ENCODE peak calls at places on chromosomes 3 and 15, in seven cellular contexts. M is A673, Q is aorta, F is adipocyte, S is WERI-Rb-1, L is psoas muscle, Z is left ventricle myocardium inferior. G is an unnamed sample.

GRCh38 chr15:99632521-99632920 is 66.7 kb downstream of the MEF2A start:
- DNase-seq in Q (no peak), L (no peak), S (no peak), F (no peak), M (no peak), Z (no peak), G (no peak)

GRCh38 chr3:121737644-121738043 is 11.9 kb downstream of the GOLGB1 start:
- DNase-seq in F (no peak), Z (no peak), L (no peak), Q (no peak), M (no peak), S (no peak), G (no peak)

GRCh38 chr15:78437107-78437761 is 782 bp upstream of the IREB2 start:
- DNase-seq in S (no peak), L (no peak), Z (no peak), Q (no peak), F (no peak), M (no peak), G (peak; percentile 63)

GRCh38 chr3:26484140-26484539 is 138.4 kb upstream of the LRRC3B start:
- DNase-seq in S (peak; percentile 37), Z (no peak), L (no peak), Q (no peak), M (peak; percentile 43), F (no peak), G (peak; percentile 23)

GRCh38 chr15:42444415-42445063 is 46.4 kb downstream of the ZNF106 start:
- DNase-seq in F (no peak), S (no peak), Q (no peak), Z (no peak), L (no peak), M (peak; percentile 34), G (no peak)

GRCh38 chr3:165613019-165613418 is 224.2 kb downstream of the BCHE start:
- DNase-seq in M (no peak), Q (no peak), S (no peak), F (no peak), Z (no peak), L (no peak), G (no peak)

GRCh38 chr3:143267984-143268383 is 148.4 kb downstream of the CHST2 start:
- DNase-seq in L (no peak), F (peak; percentile 44), M (no peak), Q (no peak), S (no peak), Z (no peak), G (no peak)

GRCh38 chr15:50148362-50148963 is 29.4 kb upstream of the ATP8B4 start:
- DNase-seq in M (peak; percentile 92), Z (no peak), S (peak; percentile 85), Q (no peak), L (no peak), F (peak; percentile 52), G (peak; percentile 35)

GRCh38 chr3:9397331-9397910 is at the start of gene SETD5:
- DNase-seq in S (peak; percentile 98), Z (peak; percentile 99), M (peak; percentile 98), Q (peak; percentile 99), F (peak; percentile 99), L (peak; percentile 100), G (peak; percentile 96)

GRCh38 chr3:152635354-152635753 is 199.6 kb upstream of the P2RY1 start:
- DNase-seq in L (no peak), F (no peak), S (no peak), Z (no peak), Q (no peak), M (no peak), G (no peak)

GRCh38 chr3:97821413-97821809 is 400 bp upstream of the CRYBG3 start:
- DNase-seq in L (peak; percentile 65), F (peak; percentile 72), Q (peak; percentile 81), M (no peak), Z (peak; percentile 38), S (peak; percentile 63), G (peak; percentile 40)

GRCh38 chr3:189204467-189204866 is 32.7 kb downstream of the TPRG1 start:
- DNase-seq in Q (no peak), S (no peak), L (no peak), F (peak; percentile 29), M (peak; percentile 6), Z (no peak), G (no peak)

GRCh38 chr3:187212705-187213104 is 15.4 kb downstream of the RTP1 start:
- DNase-seq in M (no peak), S (no peak), Z (peak; percentile 33), Q (no peak), L (no peak), F (no peak), G (no peak)

GRCh38 chr3:152193673-152194267 is 75.0 kb upstream of the MBNL1 start:
- DNase-seq in L (peak; percentile 19), M (no peak), F (no peak), Q (no peak), Z (no peak), S (no peak), G (no peak)

GRCh38 chr3:120393252-120393651 is 44.1 kb upstream of the LRRC58 start:
- DNase-seq in L (no peak), M (no peak), Z (no peak), Q (no peak), S (no peak), F (no peak), G (no peak)

GRCh38 chr3:129558772-129559564 is 16.0 kb downstream of the H1-8 start:
- DNase-seq in S (peak; percentile 80), Z (no peak), L (peak; percentile 61), F (peak; percentile 63), M (no peak), Q (no peak), G (no peak)

GRCh38 chr3:160016972-160017371 is 28.3 kb downstream of the IL12A start:
- DNase-seq in M (no peak), Z (no peak), S (no peak), F (peak; percentile 17), Q (no peak), L (no peak), G (no peak)

GRCh38 chr15:100651253-100651652 is 48.9 kb downstream of the ASB7 start:
- DNase-seq in F (no peak), Q (no peak), M (peak; percentile 40), S (no peak), Z (no peak), L (no peak), G (no peak)

GRCh38 chr15:80635953-80636352 is 59.2 kb upstream of the ABHD17C start:
- DNase-seq in L (no peak), F (no peak), S (no peak), Q (no peak), M (no peak), Z (peak; percentile 30), G (no peak)

GRCh38 chr15:100713163-100713867 is 110.9 kb downstream of the ASB7 start:
- DNase-seq in Q (peak; percentile 51), L (no peak), Z (no peak), S (no peak), M (no peak), F (peak; percentile 23), G (peak; percentile 65)

GRCh38 chr3:49132437-49133225 is at the start of gene LAMB2:
- DNase-seq in Q (peak; percentile 93), F (peak; percentile 95), L (peak; percentile 83), M (peak; percentile 42), S (peak; percentile 80), Z (peak; percentile 84), G (peak; percentile 94)

GRCh38 chr3:45760878-45761711 is 35.2 kb downstream of the SLC6A20 start:
- DNase-seq in L (peak; percentile 80), Z (no peak), M (peak; percentile 23), F (peak; percentile 73), S (peak; percentile 65), Q (no peak), G (peak; percentile 89)

GRCh38 chr3:149342413-149343340 is 9.2 kb upstream of the TM4SF18 start:
- DNase-seq in Z (no peak), M (peak; percentile 43), F (peak; percentile 33), S (no peak), L (no peak), Q (no peak), G (no peak)

DNA sequence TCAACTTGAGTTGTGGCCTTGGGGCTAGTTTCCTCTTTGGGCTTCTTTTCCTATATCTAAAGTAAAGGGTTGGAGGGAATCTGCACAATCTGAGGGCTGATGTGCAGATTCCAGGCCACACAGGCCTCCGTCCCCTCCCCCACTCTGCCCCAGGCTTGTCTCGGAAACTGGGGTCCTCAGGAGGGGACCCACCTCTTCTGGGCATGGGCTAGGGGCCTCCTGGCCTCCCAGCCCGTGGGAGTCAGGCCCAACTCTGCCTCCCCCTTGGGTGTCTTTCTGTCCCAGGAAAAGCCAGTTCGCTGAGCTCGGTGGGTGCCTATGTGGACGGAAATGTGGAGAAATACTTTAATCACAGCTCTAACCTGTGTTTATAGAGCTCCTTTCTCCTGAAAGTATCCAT is 4.8 kb downstream of the SMAD6 start:
- DNase-seq in L (no peak), Z (no peak), Q (no peak), M (no peak), S (no peak), F (no peak), G (no peak)
- H3K36me3 ChIP-seq in L (no peaks in the 10 kb centered on the region), Z (no peaks in the 10 kb centered on the region), Q (no peaks in the 10 kb centered on the region), M (peaks cover 8% of the 10 kb centered on the region), S (peaks cover 8% of the 10 kb centered on the region), F (peaks cover 33% of the 10 kb centered on the region), G (no peaks in the 10 kb centered on the region)

DNA sequence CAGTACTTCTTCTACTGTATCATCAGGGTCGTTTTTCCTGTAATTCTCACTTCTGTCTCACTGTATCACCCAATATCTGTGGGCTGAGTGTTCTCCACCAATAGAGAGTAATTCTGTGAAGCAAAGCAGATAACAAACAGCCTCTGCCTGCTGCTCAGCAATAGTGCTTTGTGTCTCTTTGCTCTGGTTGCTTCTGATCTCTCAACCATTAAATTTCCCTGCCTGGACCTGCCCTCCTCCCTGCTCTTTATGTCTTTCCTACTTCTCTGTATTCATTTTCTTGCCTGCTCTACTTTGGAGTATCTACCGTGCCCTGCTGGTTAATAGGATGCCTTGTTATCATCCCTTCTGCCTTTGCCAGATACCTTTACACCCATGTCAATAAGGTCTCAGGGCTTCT is 102.9 kb upstream of the CGNL1 start:
- DNase-seq in Z (no peak), L (no peak), F (no peak), S (no peak), Q (no peak), M (no peak), G (no peak)
- H3K4me3 ChIP-seq in Z (no peak overlapping the region), L (no peak overlapping the region), F (no peak overlapping the region), S (no peak overlapping the region), Q (no peak overlapping the region), M (no peak overlapping the region), G (no peak overlapping the region)

DNA sequence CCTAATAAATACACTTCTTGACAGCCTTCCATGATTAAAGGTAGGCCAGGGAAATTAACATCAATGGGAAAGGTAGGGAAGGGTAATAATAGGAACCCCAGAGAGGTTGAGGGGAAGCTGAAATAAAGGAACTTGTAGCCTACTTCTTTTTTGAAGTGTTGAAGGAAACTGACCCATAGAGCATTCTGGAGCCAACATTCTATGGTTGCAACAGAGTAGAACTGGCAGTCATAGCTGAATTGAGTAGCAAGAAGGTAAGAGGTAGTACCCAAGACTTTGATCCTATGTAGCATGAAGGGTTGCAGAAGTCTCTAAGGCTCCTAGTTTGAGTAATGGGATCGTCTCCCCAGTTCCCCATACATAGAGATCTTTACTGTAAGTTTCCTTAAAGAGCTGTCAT is 7.5 kb upstream of the ZNF774 start:
- DNase-seq in Z (no peak), F (no peak), M (no peak), L (no peak), S (no peak), Q (no peak), G (no peak)
- H3K27me3 ChIP-seq in Z (no peaks in the 10 kb centered on the region), F (no peaks in the 10 kb centered on the region), M (no peaks in the 10 kb centered on the region), L (no peaks in the 10 kb centered on the region), S (no peaks in the 10 kb centered on the region), Q (no peaks in the 10 kb centered on the region), G (no peaks in the 10 kb centered on the region)

DNA sequence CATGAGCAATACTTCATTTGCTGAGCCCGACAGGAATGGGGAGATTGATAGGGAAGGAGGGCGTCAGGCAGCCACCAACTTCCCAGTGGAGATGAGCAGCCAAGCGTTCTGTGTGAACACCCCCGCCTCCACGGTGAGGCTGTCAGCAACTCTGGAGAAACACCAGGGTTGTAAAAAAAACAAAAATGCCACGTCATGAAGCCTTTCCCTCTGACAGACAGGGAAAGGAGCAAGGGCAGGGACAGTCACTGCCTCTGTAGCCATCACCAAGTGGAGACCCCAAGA is 36.7 kb downstream of the TLE3 start:
- DNase-seq in M (no peak), Z (no peak), Q (no peak), S (no peak), F (no peak), L (no peak), G (no peak)
- H3K36me3 ChIP-seq in M (peaks cover 82% of the 10 kb centered on the region), Z (peaks cover 68% of the 10 kb centered on the region), Q (peaks cover 10% of the 10 kb centered on the region), S (peaks cover 84% of the 10 kb centered on the region), F (peaks cover 68% of the 10 kb centered on the region), L (peaks cover 3% of the 10 kb centered on the region), G (peaks cover 40% of the 10 kb centered on the region)